ENCODE peak calls at places on chromosomes 5 and 9, in seven cellular contexts. T is foreskin fibroblast; Y is effector memory CD8-positive, alpha-beta T cell; Q is adipocyte; S is CD4-positive, alpha-beta memory T cell; N is HEK293T; X is NCI-H2171 treated with DMSO at 0.1 percent for 48 hours. E is an unnamed sample.
A peak's percentile ranks its signal among the peaks of the same experiment; 100 is the strongest.

GRCh38 chr9:133560311-133560710 is 25.8 kb downstream of the ADAMTSL2 start:
- DNase-seq in Q (no peak), X (no peak), Y (no peak), T (no peak), S (no peak), N (no peak), E (no peak)

GRCh38 chr9:33140406-33141360 is 26.5 kb downstream of the B4GALT1 start:
- DNase-seq in T (no peak), Q (no peak), Y (no peak), S (no peak), X (no peak), N (no peak), E (no peak)

GRCh38 chr5:123528059-123528458 is 16.1 kb downstream of the CSNK1G3 start:
- DNase-seq in S (no peak), Q (no peak), T (no peak), X (no peak), Y (no peak), N (no peak), E (no peak)

GRCh38 chr5:164013077-164013670 is 507.8 kb downstream of the MAT2B start:
- DNase-seq in Q (peak; percentile 87), X (peak; percentile 29), T (peak; percentile 64), S (peak; percentile 11), N (peak; percentile 60), Y (peak; percentile 23), E (no peak)

GRCh38 chr5:110790673-110791072 is 51.9 kb downstream of the SLC25A46 start:
- DNase-seq in N (no peak), S (no peak), Q (peak; percentile 78), T (peak; percentile 80), Y (no peak), X (no peak), E (no peak)

GRCh38 chr5:137146402-137146889 is 352.7 kb downstream of the SPOCK1 start:
- DNase-seq in T (peak; percentile 93), X (peak; percentile 66), S (no peak), N (no peak), Q (peak; percentile 94), Y (no peak), E (peak; percentile 44)

GRCh38 chr5:151663617-151664322 is 22.9 kb downstream of the SPARC start:
- DNase-seq in Y (no peak), X (no peak), N (no peak), S (no peak), T (peak; percentile 59), Q (no peak), E (peak; percentile 37)

GRCh38 chr5:85556464-85556863 is 1061.3 kb upstream of the COX7C start:
- DNase-seq in Q (no peak), N (no peak), S (no peak), X (no peak), Y (no peak), T (no peak), E (no peak)

GRCh38 chr5:88833371-88834107 is 49.4 kb downstream of the MEF2C start:
- DNase-seq in S (peak; percentile 29), X (no peak), T (peak; percentile 80), Q (peak; percentile 89), Y (no peak), N (no peak), E (no peak)

GRCh38 chr9:89153618-89154017 is 25.0 kb downstream of the SHC3 start:
- DNase-seq in T (peak; percentile 86), Q (peak; percentile 45), S (no peak), N (no peak), Y (no peak), X (no peak), E (peak; percentile 19)

GRCh38 chr5:32278403-32278802 is 34.3 kb downstream of the MTMR12 start:
- DNase-seq in Q (peak; percentile 36), N (no peak), T (peak; percentile 32), S (no peak), Y (no peak), X (no peak), E (no peak)

GRCh38 chr9:6078382-6079105 is 63.1 kb upstream of the RANBP6 start:
- DNase-seq in S (no peak), N (no peak), T (no peak), X (no peak), Y (no peak), Q (no peak), E (no peak)

GRCh38 chr5:154356256-154356655 is 89.5 kb upstream of the SAP30L start:
- DNase-seq in T (peak; percentile 70), Q (peak; percentile 65), N (no peak), Y (no peak), S (no peak), X (no peak), E (no peak)